ENCODE peak calls at places on chromosomes 6 and 20, in eight cellular contexts. One of them, this sample, is unnamed.

GRCh38 chr20:17614176-17614811 is 44.4 kb downstream of the DSTN start:
- DNase-seq in HCEC 1CT: no peak
- DNase-seq in activated CD8-positive, alpha-beta memory T cell treated with anti-CD3 and anti-CD28 coated beads, Interleukin-2, amount 50 U/mL, for 4 hours: peak; percentile 13
- DNase-seq in colonic mucosa: peak; percentile 84
- DNase-seq in amniotic epithelial cell: peak; percentile 62
- DNase-seq in MM.1S: no peak
- DNase-seq in EL: no peak
- DNase-seq in T-helper 2 cell: no peak
- DNase-seq in this sample: no peak

GRCh38 chr20:61411743-61412142 is 159.7 kb downstream of the CDH4 start:
- DNase-seq in MM.1S: no peak
- DNase-seq in amniotic epithelial cell: no peak
- DNase-seq in EL: no peak
- DNase-seq in colonic mucosa: no peak
- DNase-seq in activated CD8-positive, alpha-beta memory T cell treated with anti-CD3 and anti-CD28 coated beads, Interleukin-2, amount 50 U/mL, for 4 hours: no peak
- DNase-seq in T-helper 2 cell: no peak
- DNase-seq in HCEC 1CT: no peak
- DNase-seq in this sample: no peak

GRCh38 chr6:105900120-105900937 is 185.8 kb upstream of the PRDM1 start:
- DNase-seq in amniotic epithelial cell: peak; percentile 2
- DNase-seq in colonic mucosa: no peak
- DNase-seq in MM.1S: no peak
- DNase-seq in T-helper 2 cell: no peak
- DNase-seq in activated CD8-positive, alpha-beta memory T cell treated with anti-CD3 and anti-CD28 coated beads, Interleukin-2, amount 50 U/mL, for 4 hours: no peak
- DNase-seq in HCEC 1CT: peak; percentile 80
- DNase-seq in EL: peak; percentile 50
- DNase-seq in this sample: peak; percentile 22

GRCh38 chr6:122471107-122472021 is at the start of gene SERINC1:
- DNase-seq in activated CD8-positive, alpha-beta memory T cell treated with anti-CD3 and anti-CD28 coated beads, Interleukin-2, amount 50 U/mL, for 4 hours: peak; percentile 93
- DNase-seq in colonic mucosa: peak; percentile 96
- DNase-seq in HCEC 1CT: peak; percentile 93
- DNase-seq in MM.1S: peak; percentile 95
- DNase-seq in T-helper 2 cell: peak; percentile 77
- DNase-seq in amniotic epithelial cell: peak; percentile 92
- DNase-seq in EL: peak; percentile 95
- DNase-seq in this sample: peak; percentile 96

GRCh38 chr6:95581073-95581472 is 3.7 kb downstream of the MANEA start:
- DNase-seq in MM.1S: no peak
- DNase-seq in T-helper 2 cell: no peak
- DNase-seq in EL: peak; percentile 27
- DNase-seq in colonic mucosa: no peak
- DNase-seq in amniotic epithelial cell: no peak
- DNase-seq in HCEC 1CT: peak; percentile 71
- DNase-seq in activated CD8-positive, alpha-beta memory T cell treated with anti-CD3 and anti-CD28 coated beads, Interleukin-2, amount 50 U/mL, for 4 hours: no peak
- DNase-seq in this sample: no peak

GRCh38 chr6:52574709-52575489 is 2.0 kb downstream of the TRAM2 start:
- DNase-seq in HCEC 1CT: peak; percentile 42
- DNase-seq in amniotic epithelial cell: no peak
- DNase-seq in T-helper 2 cell: peak; percentile 15
- DNase-seq in activated CD8-positive, alpha-beta memory T cell treated with anti-CD3 and anti-CD28 coated beads, Interleukin-2, amount 50 U/mL, for 4 hours: peak; percentile 35
- DNase-seq in colonic mucosa: peak; percentile 83
- DNase-seq in MM.1S: peak; percentile 89
- DNase-seq in EL: peak; percentile 80
- DNase-seq in this sample: peak; percentile 18

GRCh38 chr6:84618046-84618752 is 146.2 kb downstream of the TBX18 start:
- DNase-seq in colonic mucosa: no peak
- DNase-seq in MM.1S: no peak
- DNase-seq in activated CD8-positive, alpha-beta memory T cell treated with anti-CD3 and anti-CD28 coated beads, Interleukin-2, amount 50 U/mL, for 4 hours: no peak
- DNase-seq in T-helper 2 cell: no peak
- DNase-seq in amniotic epithelial cell: peak; percentile 88
- DNase-seq in HCEC 1CT: peak; percentile 91
- DNase-seq in EL: peak; percentile 91
- DNase-seq in this sample: no peak

GRCh38 chr20:47724398-47724797 is 60.9 kb downstream of the SULF2 start:
- DNase-seq in T-helper 2 cell: no peak
- DNase-seq in HCEC 1CT: no peak
- DNase-seq in amniotic epithelial cell: no peak
- DNase-seq in colonic mucosa: no peak
- DNase-seq in EL: no peak
- DNase-seq in MM.1S: no peak
- DNase-seq in activated CD8-positive, alpha-beta memory T cell treated with anti-CD3 and anti-CD28 coated beads, Interleukin-2, amount 50 U/mL, for 4 hours: no peak
- DNase-seq in this sample: no peak

GRCh38 chr6:39790772-39791171 is 1.4 kb upstream of the DAAM2 start:
- DNase-seq in activated CD8-positive, alpha-beta memory T cell treated with anti-CD3 and anti-CD28 coated beads, Interleukin-2, amount 50 U/mL, for 4 hours: no peak
- DNase-seq in amniotic epithelial cell: no peak
- DNase-seq in colonic mucosa: no peak
- DNase-seq in MM.1S: no peak
- DNase-seq in EL: no peak
- DNase-seq in T-helper 2 cell: no peak
- DNase-seq in HCEC 1CT: no peak
- DNase-seq in this sample: no peak

GRCh38 chr20:2305946-2306345 is 10.1 kb downstream of the TGM3 start:
- DNase-seq in T-helper 2 cell: no peak
- DNase-seq in MM.1S: no peak
- DNase-seq in activated CD8-positive, alpha-beta memory T cell treated with anti-CD3 and anti-CD28 coated beads, Interleukin-2, amount 50 U/mL, for 4 hours: no peak
- DNase-seq in amniotic epithelial cell: no peak
- DNase-seq in HCEC 1CT: no peak
- DNase-seq in colonic mucosa: peak; percentile 82
- DNase-seq in EL: no peak
- DNase-seq in this sample: no peak

GRCh38 chr6:170370413-170370812 is 63.9 kb downstream of the FAM120B start:
- DNase-seq in MM.1S: no peak
- DNase-seq in EL: no peak
- DNase-seq in T-helper 2 cell: no peak
- DNase-seq in activated CD8-positive, alpha-beta memory T cell treated with anti-CD3 and anti-CD28 coated beads, Interleukin-2, amount 50 U/mL, for 4 hours: no peak
- DNase-seq in HCEC 1CT: no peak
- DNase-seq in amniotic epithelial cell: no peak
- DNase-seq in colonic mucosa: peak; percentile 59
- DNase-seq in this sample: no peak

GRCh38 chr20:52060794-52061714 is 130.5 kb downstream of the ZFP64 start:
- DNase-seq in amniotic epithelial cell: peak; percentile 18
- DNase-seq in EL: peak; percentile 26
- DNase-seq in activated CD8-positive, alpha-beta memory T cell treated with anti-CD3 and anti-CD28 coated beads, Interleukin-2, amount 50 U/mL, for 4 hours: no peak
- DNase-seq in colonic mucosa: peak; percentile 20
- DNase-seq in HCEC 1CT: peak; percentile 4
- DNase-seq in MM.1S: no peak
- DNase-seq in T-helper 2 cell: no peak
- DNase-seq in this sample: no peak

GRCh38 chr20:18007534-18008292 is 38.9 kb downstream of the MGME1 start:
- DNase-seq in EL: no peak
- DNase-seq in MM.1S: no peak
- DNase-seq in activated CD8-positive, alpha-beta memory T cell treated with anti-CD3 and anti-CD28 coated beads, Interleukin-2, amount 50 U/mL, for 4 hours: no peak
- DNase-seq in T-helper 2 cell: no peak
- DNase-seq in amniotic epithelial cell: no peak
- DNase-seq in colonic mucosa: peak; percentile 34
- DNase-seq in HCEC 1CT: no peak
- DNase-seq in this sample: no peak

GRCh38 chr20:4341804-4342560 is 326.6 kb upstream of the RNF24 start:
- DNase-seq in MM.1S: no peak
- DNase-seq in HCEC 1CT: peak; percentile 70
- DNase-seq in T-helper 2 cell: no peak
- DNase-seq in amniotic epithelial cell: peak; percentile 60
- DNase-seq in colonic mucosa: no peak
- DNase-seq in activated CD8-positive, alpha-beta memory T cell treated with anti-CD3 and anti-CD28 coated beads, Interleukin-2, amount 50 U/mL, for 4 hours: no peak
- DNase-seq in EL: peak; percentile 90
- DNase-seq in this sample: no peak

GRCh38 chr6:8888468-8888867 is 453.1 kb upstream of the SLC35B3 start:
- DNase-seq in activated CD8-positive, alpha-beta memory T cell treated with anti-CD3 and anti-CD28 coated beads, Interleukin-2, amount 50 U/mL, for 4 hours: no peak
- DNase-seq in T-helper 2 cell: no peak
- DNase-seq in colonic mucosa: no peak
- DNase-seq in MM.1S: peak; percentile 48
- DNase-seq in HCEC 1CT: no peak
- DNase-seq in EL: peak; percentile 18
- DNase-seq in amniotic epithelial cell: no peak
- DNase-seq in this sample: peak; percentile 29

GRCh38 chr20:5734559-5735137 is 15.6 kb upstream of the SHLD1 start:
- DNase-seq in activated CD8-positive, alpha-beta memory T cell treated with anti-CD3 and anti-CD28 coated beads, Interleukin-2, amount 50 U/mL, for 4 hours: no peak
- DNase-seq in HCEC 1CT: peak; percentile 62
- DNase-seq in colonic mucosa: no peak
- DNase-seq in MM.1S: no peak
- DNase-seq in EL: peak; percentile 4
- DNase-seq in T-helper 2 cell: no peak
- DNase-seq in amniotic epithelial cell: peak; percentile 28
- DNase-seq in this sample: no peak

GRCh38 chr6:87879144-87879861 is 168.3 kb upstream of the SPACA1 start:
- DNase-seq in colonic mucosa: no peak
- DNase-seq in amniotic epithelial cell: no peak
- DNase-seq in EL: no peak
- DNase-seq in HCEC 1CT: no peak
- DNase-seq in activated CD8-positive, alpha-beta memory T cell treated with anti-CD3 and anti-CD28 coated beads, Interleukin-2, amount 50 U/mL, for 4 hours: no peak
- DNase-seq in T-helper 2 cell: no peak
- DNase-seq in MM.1S: peak; percentile 48
- DNase-seq in this sample: peak; percentile 98

GRCh38 chr6:36368921-36369880 is 18.3 kb downstream of the ETV7 start:
- DNase-seq in T-helper 2 cell: no peak
- DNase-seq in EL: peak; percentile 87
- DNase-seq in HCEC 1CT: peak; percentile 72
- DNase-seq in MM.1S: no peak
- DNase-seq in amniotic epithelial cell: peak; percentile 98
- DNase-seq in colonic mucosa: no peak
- DNase-seq in activated CD8-positive, alpha-beta memory T cell treated with anti-CD3 and anti-CD28 coated beads, Interleukin-2, amount 50 U/mL, for 4 hours: no peak
- DNase-seq in this sample: no peak

GRCh38 chr20:4227085-4227821 is 211.9 kb upstream of the RNF24 start:
- DNase-seq in MM.1S: peak; percentile 16
- DNase-seq in HCEC 1CT: peak; percentile 94
- DNase-seq in activated CD8-positive, alpha-beta memory T cell treated with anti-CD3 and anti-CD28 coated beads, Interleukin-2, amount 50 U/mL, for 4 hours: no peak
- DNase-seq in amniotic epithelial cell: peak; percentile 80
- DNase-seq in colonic mucosa: no peak
- DNase-seq in EL: peak; percentile 89
- DNase-seq in T-helper 2 cell: no peak
- DNase-seq in this sample: peak; percentile 35

GRCh38 chr6:137868721-137869631 is 1.9 kb downstream of the TNFAIP3 start:
- DNase-seq in activated CD8-positive, alpha-beta memory T cell treated with anti-CD3 and anti-CD28 coated beads, Interleukin-2, amount 50 U/mL, for 4 hours: no peak
- DNase-seq in amniotic epithelial cell: peak; percentile 52
- DNase-seq in colonic mucosa: no peak
- DNase-seq in MM.1S: no peak
- DNase-seq in T-helper 2 cell: no peak
- DNase-seq in HCEC 1CT: no peak
- DNase-seq in EL: no peak
- DNase-seq in this sample: peak; percentile 43

GRCh38 chr6:6366778-6367177 is 46.3 kb upstream of the F13A1 start:
- DNase-seq in T-helper 2 cell: no peak
- DNase-seq in HCEC 1CT: no peak
- DNase-seq in colonic mucosa: no peak
- DNase-seq in MM.1S: no peak
- DNase-seq in amniotic epithelial cell: no peak
- DNase-seq in activated CD8-positive, alpha-beta memory T cell treated with anti-CD3 and anti-CD28 coated beads, Interleukin-2, amount 50 U/mL, for 4 hours: no peak
- DNase-seq in EL: no peak
- DNase-seq in this sample: no peak

GRCh38 chr20:61520761-61521460 is 268.9 kb downstream of the CDH4 start:
- DNase-seq in HCEC 1CT: peak; percentile 52
- DNase-seq in activated CD8-positive, alpha-beta memory T cell treated with anti-CD3 and anti-CD28 coated beads, Interleukin-2, amount 50 U/mL, for 4 hours: no peak
- DNase-seq in colonic mucosa: no peak
- DNase-seq in amniotic epithelial cell: peak; percentile 73
- DNase-seq in T-helper 2 cell: no peak
- DNase-seq in MM.1S: no peak
- DNase-seq in EL: peak; percentile 75
- DNase-seq in this sample: no peak

GRCh38 chr20:38685853-38686473 is 38.3 kb upstream of the SLC32A1 start:
- DNase-seq in activated CD8-positive, alpha-beta memory T cell treated with anti-CD3 and anti-CD28 coated beads, Interleukin-2, amount 50 U/mL, for 4 hours: peak; percentile 36
- DNase-seq in amniotic epithelial cell: peak; percentile 47
- DNase-seq in EL: peak; percentile 34
- DNase-seq in colonic mucosa: peak; percentile 38
- DNase-seq in MM.1S: peak; percentile 60
- DNase-seq in T-helper 2 cell: no peak
- DNase-seq in HCEC 1CT: peak; percentile 17
- DNase-seq in this sample: peak; percentile 26

GRCh38 chr6:15504581-15505350 is 158.1 kb downstream of the DTNBP1 start:
- DNase-seq in MM.1S: no peak
- DNase-seq in colonic mucosa: peak; percentile 39
- DNase-seq in EL: peak; percentile 98
- DNase-seq in T-helper 2 cell: no peak
- DNase-seq in amniotic epithelial cell: peak; percentile 97
- DNase-seq in activated CD8-positive, alpha-beta memory T cell treated with anti-CD3 and anti-CD28 coated beads, Interleukin-2, amount 50 U/mL, for 4 hours: peak; percentile 10
- DNase-seq in HCEC 1CT: peak; percentile 91
- DNase-seq in this sample: no peak

GRCh38 chr20:4116091-4116490 is 100.7 kb upstream of the RNF24 start:
- DNase-seq in EL: no peak
- DNase-seq in amniotic epithelial cell: no peak
- DNase-seq in HCEC 1CT: no peak
- DNase-seq in colonic mucosa: no peak
- DNase-seq in activated CD8-positive, alpha-beta memory T cell treated with anti-CD3 and anti-CD28 coated beads, Interleukin-2, amount 50 U/mL, for 4 hours: no peak
- DNase-seq in T-helper 2 cell: no peak
- DNase-seq in MM.1S: no peak
- DNase-seq in this sample: no peak